ENCODE peak calls at places on chromosomes 12 and 14, in six cellular contexts. One of them, this sample, is unnamed. For H3K4me1 and H3K36me3, the result is how much of the 10 kb centered on the place peaks cover.

GRCh38 chr14:43503508-43503907 is 1003.6 kb downstream of the FSCB start:
- DNase-seq in heart right ventricle: no peak
- DNase-seq in CD8-positive, alpha-beta memory T cell: no peak
- DNase-seq in uterus: no peak
- DNase-seq in endothelial cell of umbilical vein: no peak
- DNase-seq in ovary: no peak
- DNase-seq in this sample: no peak

GRCh38 chr12:64739778-64740177 is 19.4 kb downstream of the GNS start:
- DNase-seq in heart right ventricle: no peak
- DNase-seq in CD8-positive, alpha-beta memory T cell: no peak
- DNase-seq in uterus: no peak
- DNase-seq in endothelial cell of umbilical vein: no peak
- DNase-seq in ovary: no peak
- DNase-seq in this sample: no peak

GRCh38 chr14:93114713-93115068 is 1.0 kb downstream of the ITPK1 start:
- DNase-seq in heart right ventricle: peak
- DNase-seq in CD8-positive, alpha-beta memory T cell: no peak
- DNase-seq in uterus: no peak
- DNase-seq in endothelial cell of umbilical vein: no peak
- DNase-seq in ovary: peak
- DNase-seq in this sample: peak

GRCh38 chr12:88854260-88854659 is 274.0 kb upstream of the KITLG start:
- DNase-seq in heart right ventricle: no peak
- DNase-seq in CD8-positive, alpha-beta memory T cell: no peak
- DNase-seq in uterus: no peak
- DNase-seq in endothelial cell of umbilical vein: no peak
- DNase-seq in ovary: no peak
- DNase-seq in this sample: no peak

GRCh38 chr14:61585598-61586538 is 109.4 kb upstream of the HIF1A start:
- DNase-seq in heart right ventricle: peak
- DNase-seq in CD8-positive, alpha-beta memory T cell: no peak
- DNase-seq in uterus: peak
- DNase-seq in endothelial cell of umbilical vein: peak
- DNase-seq in ovary: peak
- DNase-seq in this sample: peak

GRCh38 chr12:46082473-46082872 is 92.1 kb upstream of the SCAF11 start:
- DNase-seq in heart right ventricle: no peak
- DNase-seq in CD8-positive, alpha-beta memory T cell: no peak
- DNase-seq in uterus: no peak
- DNase-seq in endothelial cell of umbilical vein: no peak
- DNase-seq in ovary: no peak
- DNase-seq in this sample: no peak

GRCh38 chr14:59630281-59630963 is 53.8 kb upstream of the CCDC175 start:
- DNase-seq in heart right ventricle: no peak
- DNase-seq in CD8-positive, alpha-beta memory T cell: no peak
- DNase-seq in uterus: no peak
- DNase-seq in endothelial cell of umbilical vein: no peak
- DNase-seq in ovary: no peak
- DNase-seq in this sample: peak

GRCh38 chr12:99960312-99960711 is 24.4 kb downstream of the ANKS1B start:
- DNase-seq in heart right ventricle: no peak
- DNase-seq in CD8-positive, alpha-beta memory T cell: no peak
- DNase-seq in uterus: no peak
- DNase-seq in endothelial cell of umbilical vein: peak
- DNase-seq in ovary: no peak
- DNase-seq in this sample: no peak

GRCh38 chr12:77299910-77300772 is 234.8 kb upstream of the E2F7 start:
- DNase-seq in heart right ventricle: no peak
- DNase-seq in CD8-positive, alpha-beta memory T cell: no peak
- DNase-seq in uterus: no peak
- DNase-seq in endothelial cell of umbilical vein: peak
- DNase-seq in ovary: no peak
- DNase-seq in this sample: no peak

GRCh38 chr12:111998015-111998414 is 14.9 kb downstream of the TMEM116 start:
- DNase-seq in heart right ventricle: no peak
- DNase-seq in CD8-positive, alpha-beta memory T cell: no peak
- DNase-seq in uterus: no peak
- DNase-seq in endothelial cell of umbilical vein: no peak
- DNase-seq in ovary: no peak
- DNase-seq in this sample: no peak

GRCh38 chr12:51847830-51848727 is at the start of gene FIGNL2:
- DNase-seq in heart right ventricle: peak
- DNase-seq in CD8-positive, alpha-beta memory T cell: no peak
- DNase-seq in uterus: no peak
- DNase-seq in endothelial cell of umbilical vein: peak
- DNase-seq in ovary: no peak
- DNase-seq in this sample: no peak

GRCh38 chr12:22851532-22851931 is 226.6 kb downstream of the ETNK1 start:
- DNase-seq in heart right ventricle: no peak
- DNase-seq in CD8-positive, alpha-beta memory T cell: no peak
- DNase-seq in uterus: no peak
- DNase-seq in endothelial cell of umbilical vein: no peak
- DNase-seq in ovary: no peak
- DNase-seq in this sample: no peak

GRCh38 chr14:97380539-97380941 is 583.4 kb downstream of the VRK1 start:
- DNase-seq in heart right ventricle: no peak
- DNase-seq in CD8-positive, alpha-beta memory T cell: no peak
- DNase-seq in uterus: no peak
- DNase-seq in endothelial cell of umbilical vein: no peak
- DNase-seq in ovary: no peak
- DNase-seq in this sample: no peak

GRCh38 chr12:3042394-3042793 is 34.8 kb upstream of the TSPAN9 start:
- DNase-seq in heart right ventricle: peak
- DNase-seq in CD8-positive, alpha-beta memory T cell: no peak
- DNase-seq in uterus: no peak
- DNase-seq in endothelial cell of umbilical vein: no peak
- DNase-seq in ovary: no peak
- DNase-seq in this sample: peak

GRCh38 chr12:109714141-109714912 is 702 bp downstream of the FAM222A start:
- DNase-seq in heart right ventricle: peak
- DNase-seq in CD8-positive, alpha-beta memory T cell: peak
- DNase-seq in uterus: peak
- DNase-seq in endothelial cell of umbilical vein: peak
- DNase-seq in ovary: peak
- DNase-seq in this sample: peak

GRCh38 chr14:84646791-84647500 is 883.0 kb upstream of the FLRT2 start:
- DNase-seq in heart right ventricle: no peak
- DNase-seq in CD8-positive, alpha-beta memory T cell: no peak
- DNase-seq in uterus: no peak
- DNase-seq in endothelial cell of umbilical vein: no peak
- DNase-seq in ovary: no peak
- DNase-seq in this sample: no peak

GRCh38 chr14:72907886-72908285 is 14.0 kb upstream of the DPF3 start:
- DNase-seq in heart right ventricle: no peak
- DNase-seq in CD8-positive, alpha-beta memory T cell: no peak
- DNase-seq in uterus: no peak
- DNase-seq in endothelial cell of umbilical vein: peak
- DNase-seq in ovary: no peak
- DNase-seq in this sample: no peak

GRCh38 chr12:116490481-116490880 is 68.7 kb upstream of the MAP1LC3B2 start:
- DNase-seq in heart right ventricle: no peak
- DNase-seq in CD8-positive, alpha-beta memory T cell: no peak
- DNase-seq in uterus: no peak
- DNase-seq in endothelial cell of umbilical vein: no peak
- DNase-seq in ovary: no peak
- DNase-seq in this sample: no peak

GRCh38 chr12:104596876-104597833 is 140.4 kb downstream of the CHST11 start:
- DNase-seq in heart right ventricle: no peak
- DNase-seq in CD8-positive, alpha-beta memory T cell: no peak
- DNase-seq in uterus: no peak
- DNase-seq in endothelial cell of umbilical vein: no peak
- DNase-seq in ovary: no peak
- DNase-seq in this sample: no peak

GRCh38 chr12:82672811-82673495 is 13.8 kb upstream of the TMTC2 start:
- DNase-seq in heart right ventricle: no peak
- DNase-seq in CD8-positive, alpha-beta memory T cell: no peak
- DNase-seq in uterus: no peak
- DNase-seq in endothelial cell of umbilical vein: no peak
- DNase-seq in ovary: no peak
- DNase-seq in this sample: no peak

GRCh38 chr12:26734510-26735248 is 98.3 kb downstream of the ITPR2 start:
- DNase-seq in heart right ventricle: no peak
- DNase-seq in CD8-positive, alpha-beta memory T cell: no peak
- DNase-seq in uterus: no peak
- DNase-seq in endothelial cell of umbilical vein: no peak
- DNase-seq in ovary: no peak
- DNase-seq in this sample: no peak

GRCh38 chr14:39483682-39484081 is 51.4 kb upstream of the FBXO33 start:
- DNase-seq in heart right ventricle: no peak
- DNase-seq in CD8-positive, alpha-beta memory T cell: no peak
- DNase-seq in uterus: no peak
- DNase-seq in endothelial cell of umbilical vein: no peak
- DNase-seq in ovary: no peak
- DNase-seq in this sample: no peak

GRCh38 chr14:73567951-73568885 is 795 bp upstream of the ACOT2 start:
- DNase-seq in heart right ventricle: no peak
- DNase-seq in CD8-positive, alpha-beta memory T cell: no peak
- DNase-seq in uterus: no peak
- DNase-seq in endothelial cell of umbilical vein: peak
- DNase-seq in ovary: no peak
- DNase-seq in this sample: no peak

GRCh38 chr12:113688313-113688712 is 216.6 kb upstream of the LHX5 start:
- DNase-seq in heart right ventricle: no peak
- DNase-seq in CD8-positive, alpha-beta memory T cell: no peak
- DNase-seq in uterus: no peak
- DNase-seq in endothelial cell of umbilical vein: no peak
- DNase-seq in ovary: no peak
- DNase-seq in this sample: no peak

GRCh38 chr14:59454131-59454530 is 11.0 kb downstream of the GPR135 start:
- DNase-seq in heart right ventricle: no peak
- DNase-seq in CD8-positive, alpha-beta memory T cell: no peak
- DNase-seq in uterus: no peak
- DNase-seq in endothelial cell of umbilical vein: peak
- DNase-seq in ovary: no peak
- DNase-seq in this sample: no peak

GRCh38 chr12:52235822-52236291 is 2.8 kb downstream of the KRT7 start:
- DNase-seq in heart right ventricle: no peak
- DNase-seq in CD8-positive, alpha-beta memory T cell: no peak
- DNase-seq in uterus: no peak
- DNase-seq in endothelial cell of umbilical vein: no peak
- DNase-seq in ovary: no peak
- DNase-seq in this sample: no peak

GRCh38 chr12:88310069-88310468 is 168.0 kb downstream of the TMTC3 start:
- DNase-seq in heart right ventricle: no peak
- DNase-seq in CD8-positive, alpha-beta memory T cell: no peak
- DNase-seq in uterus: no peak
- DNase-seq in endothelial cell of umbilical vein: peak
- DNase-seq in ovary: no peak
- DNase-seq in this sample: no peak

GRCh38 chr12:44428825-44429224 is 447.3 kb downstream of the NELL2 start:
- DNase-seq in heart right ventricle: no peak
- DNase-seq in CD8-positive, alpha-beta memory T cell: no peak
- DNase-seq in uterus: no peak
- DNase-seq in endothelial cell of umbilical vein: no peak
- DNase-seq in ovary: no peak
- DNase-seq in this sample: no peak

DNA sequence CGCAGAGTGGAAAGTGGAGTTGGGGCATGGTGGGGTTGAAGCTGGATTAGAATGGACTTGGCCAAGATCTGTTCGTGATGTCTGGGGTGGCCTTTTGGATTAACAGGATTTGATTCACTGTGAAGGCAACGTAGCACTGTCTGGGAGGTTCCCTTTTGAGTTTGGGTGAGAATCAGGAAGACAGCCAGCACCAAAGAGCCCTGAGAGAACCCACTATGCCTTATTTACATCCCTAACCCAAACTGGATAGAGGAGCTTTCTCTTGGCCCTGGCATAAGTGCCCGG is 269.6 kb downstream of the ZFP36L1 start:
- DNase-seq in heart right ventricle: no peak
- DNase-seq in CD8-positive, alpha-beta memory T cell: no peak
- DNase-seq in uterus: no peak
- DNase-seq in endothelial cell of umbilical vein: no peak
- DNase-seq in ovary: peak
- DNase-seq in this sample: peak
- H3K4me1 ChIP-seq in heart right ventricle: under half
- H3K4me1 ChIP-seq in CD8-positive, alpha-beta memory T cell: under half
- H3K4me1 ChIP-seq in uterus: under half
- H3K4me1 ChIP-seq in endothelial cell of umbilical vein: under half
- H3K4me1 ChIP-seq in ovary: under half
- H3K4me1 ChIP-seq in this sample: under half

GRCh38 chr12:12121022-12121421 is 50.3 kb downstream of the BCL2L14 start:
- DNase-seq in heart right ventricle: no peak
- DNase-seq in CD8-positive, alpha-beta memory T cell: no peak
- DNase-seq in uterus: no peak
- DNase-seq in endothelial cell of umbilical vein: no peak
- DNase-seq in ovary: no peak
- DNase-seq in this sample: no peak
- H3K36me3 ChIP-seq in heart right ventricle: under half
- H3K36me3 ChIP-seq in CD8-positive, alpha-beta memory T cell: under half
- H3K36me3 ChIP-seq in uterus: under half
- H3K36me3 ChIP-seq in endothelial cell of umbilical vein: under half
- H3K36me3 ChIP-seq in ovary: under half
- H3K36me3 ChIP-seq in this sample: under half

DNA sequence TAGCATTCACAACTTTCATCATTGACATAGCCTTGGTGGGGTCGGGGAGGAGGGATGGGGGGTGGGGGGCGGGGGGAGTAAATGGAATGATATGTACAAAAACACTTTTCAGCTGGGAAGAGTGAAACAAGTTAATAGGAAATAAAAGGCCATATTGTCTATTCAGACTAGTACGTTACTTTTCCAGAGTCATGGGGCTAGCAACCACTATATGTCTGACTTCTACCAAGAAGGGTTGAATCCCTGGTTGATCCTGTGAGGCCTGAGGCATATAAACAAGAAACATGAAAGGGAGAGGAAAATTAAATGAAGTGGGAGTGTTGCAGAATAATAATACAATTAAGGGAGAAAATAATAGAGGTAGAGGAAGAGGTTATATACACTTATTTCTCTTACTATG is 225.5 kb downstream of the ERC1 start:
- DNase-seq in heart right ventricle: no peak
- DNase-seq in CD8-positive, alpha-beta memory T cell: no peak
- DNase-seq in uterus: no peak
- DNase-seq in endothelial cell of umbilical vein: no peak
- DNase-seq in ovary: no peak
- DNase-seq in this sample: no peak
- H3K27ac ChIP-seq in heart right ventricle: peak
- H3K27ac ChIP-seq in CD8-positive, alpha-beta memory T cell: no peak
- H3K27ac ChIP-seq in uterus: peak
- H3K27ac ChIP-seq in endothelial cell of umbilical vein: peak
- H3K27ac ChIP-seq in ovary: no peak
- H3K27ac ChIP-seq in this sample: no peak

GRCh38 chr14:95238674-95239313 is 80.9 kb downstream of the CLMN start:
- DNase-seq in heart right ventricle: no peak
- DNase-seq in CD8-positive, alpha-beta memory T cell: no peak
- DNase-seq in uterus: no peak
- DNase-seq in endothelial cell of umbilical vein: no peak
- DNase-seq in ovary: no peak
- DNase-seq in this sample: no peak

GRCh38 chr14:95237956-95238355 is 80.6 kb upstream of the DICER1 start:
- DNase-seq in heart right ventricle: no peak
- DNase-seq in CD8-positive, alpha-beta memory T cell: no peak
- DNase-seq in uterus: no peak
- DNase-seq in endothelial cell of umbilical vein: no peak
- DNase-seq in ovary: no peak
- DNase-seq in this sample: no peak

GRCh38 chr14:95235767-95236166 is 78.4 kb upstream of the DICER1 start:
- DNase-seq in heart right ventricle: no peak
- DNase-seq in CD8-positive, alpha-beta memory T cell: no peak
- DNase-seq in uterus: no peak
- DNase-seq in endothelial cell of umbilical vein: no peak
- DNase-seq in ovary: no peak
- DNase-seq in this sample: no peak

GRCh38 chr14:95236221-95236620 is 78.9 kb upstream of the DICER1 start:
- DNase-seq in heart right ventricle: no peak
- DNase-seq in CD8-positive, alpha-beta memory T cell: no peak
- DNase-seq in uterus: no peak
- DNase-seq in endothelial cell of umbilical vein: no peak
- DNase-seq in ovary: no peak
- DNase-seq in this sample: no peak

GRCh38 chr14:95237121-95237876 is 80.0 kb upstream of the DICER1 start:
- DNase-seq in heart right ventricle: no peak
- DNase-seq in CD8-positive, alpha-beta memory T cell: no peak
- DNase-seq in uterus: no peak
- DNase-seq in endothelial cell of umbilical vein: no peak
- DNase-seq in ovary: no peak
- DNase-seq in this sample: no peak
- H3K4me1 ChIP-seq in heart right ventricle: under half
- H3K4me1 ChIP-seq in CD8-positive, alpha-beta memory T cell: under half
- H3K4me1 ChIP-seq in uterus: under half
- H3K4me1 ChIP-seq in endothelial cell of umbilical vein: under half
- H3K4me1 ChIP-seq in ovary: under half
- H3K4me1 ChIP-seq in this sample: under half